ENCODE peak calls at places on chromosomes 13 and 19, in five cellular contexts. P, T, Y, Z and O are unnamed samples.

GRCh38 chr13:36453518-36453917 is 21.2 kb downstream of the CCNA1 start:
- DNase-seq in P (no peak), T (no peak), Y (no peak), Z (no peak), O (no peak)

GRCh38 chr19:58044391-58044790 is 10.6 kb downstream of the ZSCAN1 start:
- DNase-seq in P (no peak), T (no peak), Y (no peak), Z (no peak), O (no peak)

GRCh38 chr13:108895220-108895704 is 265.9 kb downstream of the MYO16 start:
- DNase-seq in P (no peak), T (peak; percentile 56), Y (peak; percentile 47), Z (no peak), O (peak; percentile 83)

GRCh38 chr19:28960986-28961705 is 251.8 kb downstream of the UQCRFS1 start:
- DNase-seq in P (no peak), T (no peak), Y (no peak), Z (no peak), O (peak; percentile 12)

GRCh38 chr13:57629821-57630235 is 1.7 kb upstream of the PCDH17 start:
- DNase-seq in P (no peak), T (peak; percentile 29), Y (no peak), Z (no peak), O (no peak)

GRCh38 chr13:111034811-111035210 is 80.3 kb upstream of the ARHGEF7 start:
- DNase-seq in P (no peak), T (no peak), Y (no peak), Z (no peak), O (peak; percentile 49)

GRCh38 chr19:49602806-49603205 is 11.8 kb downstream of the PRR12 start:
- DNase-seq in P (no peak), T (no peak), Y (no peak), Z (no peak), O (no peak)

GRCh38 chr13:41065098-41065497 is 3.8 kb downstream of the WBP4 start:
- DNase-seq in P (no peak), T (no peak), Y (no peak), Z (no peak), O (peak; percentile 36)

GRCh38 chr13:109919715-109920375 is 133.5 kb upstream of the IRS2 start:
- DNase-seq in P (no peak), T (no peak), Y (no peak), Z (no peak), O (no peak)

GRCh38 chr19:49746206-49746958 is 16.7 kb downstream of the TSKS start:
- DNase-seq in P (no peak), T (peak; percentile 85), Y (peak; percentile 56), Z (peak; percentile 34), O (no peak)

GRCh38 chr19:45164577-45165335 is 4.0 kb upstream of the NKPD1 start:
- DNase-seq in P (peak; percentile 44), T (peak; percentile 79), Y (peak; percentile 89), Z (peak; percentile 42), O (peak; percentile 74)

GRCh38 chr13:20980420-20980819 is 77.9 kb upstream of the XPO4 start:
- DNase-seq in P (peak; percentile 92), T (no peak), Y (no peak), Z (no peak), O (no peak)

GRCh38 chr13:66405908-66406802 is 824.0 kb downstream of the PCDH9 start:
- DNase-seq in P (no peak), T (no peak), Y (no peak), Z (no peak), O (no peak)

GRCh38 chr13:32309812-32310706 is 5.1 kb downstream of the ZAR1L start:
- DNase-seq in P (peak; percentile 68), T (peak; percentile 49), Y (peak; percentile 71), Z (no peak), O (no peak)

GRCh38 chr19:36488118-36488815 is 1.1 kb downstream of the ZNF566 start:
- DNase-seq in P (no peak), T (no peak), Y (peak; percentile 5), Z (no peak), O (no peak)

GRCh38 chr19:7748756-7749155 is 1.4 kb upstream of the CD209 start:
- DNase-seq in P (no peak), T (peak; percentile 54), Y (peak; percentile 59), Z (no peak), O (no peak)

GRCh38 chr19:10406191-10406590 is 2.8 kb upstream of the CDC37 start:
- DNase-seq in P (no peak), T (no peak), Y (no peak), Z (no peak), O (no peak)

GRCh38 chr19:6654347-6655310 is 15.3 kb downstream of the TNFSF14 start:
- DNase-seq in P (no peak), T (no peak), Y (peak; percentile 68), Z (peak; percentile 50), O (no peak)

GRCh38 chr13:112443191-112444000 is 67.2 kb downstream of the SPACA7 start:
- DNase-seq in P (no peak), T (no peak), Y (no peak), Z (no peak), O (peak; percentile 52)

GRCh38 chr13:98155475-98156111 is 12.7 kb downstream of the FARP1 start:
- DNase-seq in P (no peak), T (no peak), Y (no peak), Z (no peak), O (no peak)

GRCh38 chr19:20153281-20153680 is 13.7 kb upstream of the ZNF486 start:
- DNase-seq in P (no peak), T (no peak), Y (no peak), Z (no peak), O (no peak)

GRCh38 chr13:95254341-95254740 is 46.9 kb downstream of the ABCC4 start:
- DNase-seq in P (no peak), T (peak; percentile 34), Y (no peak), Z (no peak), O (no peak)

GRCh38 chr13:94093652-94094310 is 385.7 kb downstream of the DCT start:
- DNase-seq in P (no peak), T (no peak), Y (no peak), Z (no peak), O (no peak)

GRCh38 chr13:59689057-59689456 is 474.7 kb downstream of the DIAPH3 start:
- DNase-seq in P (no peak), T (no peak), Y (no peak), Z (no peak), O (no peak)

GRCh38 chr13:29156136-29156535 is 336.0 kb downstream of the MTUS2 start:
- DNase-seq in P (no peak), T (no peak), Y (no peak), Z (no peak), O (no peak)

GRCh38 chr19:43504426-43505185 is at the start of gene PHLDB3:
- DNase-seq in P (no peak), T (no peak), Y (peak; percentile 46), Z (no peak), O (no peak)

GRCh38 chr13:100210966-100211710 is 122.2 kb downstream of the PCCA start:
- DNase-seq in P (no peak), T (no peak), Y (no peak), Z (no peak), O (peak; percentile 79)

GRCh38 chr19:2488942-2489731 is 13.2 kb downstream of the GADD45B start:
- DNase-seq in P (no peak), T (peak; percentile 53), Y (peak; percentile 58), Z (no peak), O (peak; percentile 66)

GRCh38 chr19:49383598-49383997 is 4.5 kb upstream of the KASH5 start:
- DNase-seq in P (no peak), T (no peak), Y (no peak), Z (no peak), O (no peak)

GRCh38 chr19:898663-899062 is 5.4 kb downstream of the RNU6-9 start:
- DNase-seq in P (no peak), T (no peak), Y (peak; percentile 80), Z (no peak), O (no peak)

GRCh38 chr19:10166046-10166445 is 28.7 kb downstream of the DNMT1 start:
- DNase-seq in P (no peak), T (no peak), Y (no peak), Z (no peak), O (no peak)